ENCODE peak calls at places on chromosomes 3 and 15, in six cellular contexts. G is prostate gland, H is adrenal gland, U is IMR-90, I is body of pancreas, O is stomach. Z is an unnamed sample.

GRCh38 chr3:140216249-140216648 is 281.3 kb downstream of the CLSTN2 start:
- DNase-seq in G (no peak), H (no peak), U (no peak), I (no peak), O (no peak), Z (no peak)

GRCh38 chr15:59931642-59932296 is 72.3 kb upstream of the FOXB1 start:
- DNase-seq in G (no peak), H (no peak), U (no peak), I (no peak), O (no peak), Z (no peak)

GRCh38 chr15:99564221-99565030 is 1.4 kb upstream of the MEF2A start:
- DNase-seq in G (peak; percentile 21), H (peak; percentile 81), U (peak; percentile 13), I (peak; percentile 18), O (no peak), Z (peak; percentile 71)

GRCh38 chr3:53140575-53141467 is 10.6 kb upstream of the RFT1 start:
- DNase-seq in G (no peak), H (no peak), U (peak; percentile 81), I (no peak), O (no peak), Z (no peak)

GRCh38 chr15:90184786-90185704 is 16.1 kb upstream of the SEMA4B start:
- DNase-seq in G (peak; percentile 70), H (peak; percentile 67), U (no peak), I (peak; percentile 79), O (peak; percentile 74), Z (peak; percentile 72)

GRCh38 chr3:21644268-21644667 is 106.7 kb downstream of the ZNF385D start:
- DNase-seq in G (no peak), H (no peak), U (no peak), I (no peak), O (no peak), Z (no peak)

GRCh38 chr3:104564045-104564643 is 802.6 kb upstream of the ALCAM start:
- DNase-seq in G (peak; percentile 47), H (peak; percentile 69), U (peak; percentile 52), I (peak; percentile 29), O (peak; percentile 75), Z (no peak)

GRCh38 chr3:177419904-177420601 is 222.8 kb upstream of the TBL1XR1 start:
- DNase-seq in G (peak; percentile 32), H (no peak), U (no peak), I (no peak), O (no peak), Z (no peak)

GRCh38 chr3:197516517-197516889 is 39.3 kb downstream of the BDH1 start:
- DNase-seq in G (no peak), H (no peak), U (peak; percentile 94), I (no peak), O (peak; percentile 43), Z (no peak)

GRCh38 chr15:32825219-32825618 is 107.4 kb downstream of the GREM1 start:
- DNase-seq in G (no peak), H (no peak), U (no peak), I (no peak), O (no peak), Z (no peak)

GRCh38 chr3:57555316-57555715 is 758 bp upstream of the PDE12 start:
- DNase-seq in G (no peak), H (no peak), U (no peak), I (no peak), O (no peak), Z (no peak)

GRCh38 chr3:57559526-57559925 is 3.5 kb downstream of the PDE12 start:
- DNase-seq in G (no peak), H (no peak), U (peak; percentile 52), I (no peak), O (no peak), Z (no peak)

GRCh38 chr3:57555738-57556458 is at the start of gene PDE12:
- DNase-seq in G (peak; percentile 84), H (peak; percentile 94), U (peak; percentile 91), I (peak; percentile 87), O (peak; percentile 86), Z (peak; percentile 88)

GRCh38 chr3:57557088-57557537 is 1.0 kb downstream of the PDE12 start:
- DNase-seq in G (no peak), H (peak; percentile 48), U (peak; percentile 56), I (peak; percentile 27), O (peak; percentile 34), Z (no peak)

GRCh38 chr3:57556459-57557087 is 499 bp downstream of the PDE12 start:
- DNase-seq in G (no peak), H (peak; percentile 59), U (no peak), I (peak; percentile 34), O (peak; percentile 39), Z (peak; percentile 40)
- TF ChIP-seq POLR2A in G (no peak), H (no peak), U (no peak), I (no peak), O (no peak), Z (no peak)

DNA sequence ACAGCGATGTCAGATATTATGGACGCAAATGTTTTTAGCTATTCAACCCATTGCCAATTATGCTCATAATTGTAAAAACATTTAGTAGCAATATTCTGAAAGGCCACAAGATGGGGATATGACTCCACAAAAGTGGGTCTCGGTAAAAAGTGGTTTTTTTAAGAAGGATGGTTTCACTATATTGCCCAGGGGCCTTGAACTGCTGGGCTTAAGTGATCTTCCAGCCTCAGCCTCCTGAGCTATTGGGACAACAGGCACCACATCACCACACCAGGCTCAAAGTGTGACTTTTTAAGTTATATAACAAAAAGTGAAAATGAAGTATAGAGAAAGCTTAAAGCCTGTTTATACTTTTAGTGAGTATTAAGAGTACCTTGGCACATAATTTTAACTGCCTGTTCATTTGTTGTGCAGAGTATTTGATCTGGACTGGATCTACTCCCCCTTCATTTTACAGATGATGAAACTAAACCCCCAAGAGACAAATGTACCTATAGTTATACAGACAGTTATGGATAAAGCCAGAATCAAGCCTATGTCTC is 9.4 kb downstream of the NAA50 start:
- DNase-seq in G (peak; percentile 4), H (peak; percentile 51), U (peak; percentile 73), I (no peak), O (no peak), Z (no peak)
- H3K4me3 ChIP-seq in G (no peak overlapping the region), H (no peak overlapping the region), U (no peak overlapping the region), I (no peak overlapping the region), O (no peak overlapping the region), Z (no peak overlapping the region)

DNA sequence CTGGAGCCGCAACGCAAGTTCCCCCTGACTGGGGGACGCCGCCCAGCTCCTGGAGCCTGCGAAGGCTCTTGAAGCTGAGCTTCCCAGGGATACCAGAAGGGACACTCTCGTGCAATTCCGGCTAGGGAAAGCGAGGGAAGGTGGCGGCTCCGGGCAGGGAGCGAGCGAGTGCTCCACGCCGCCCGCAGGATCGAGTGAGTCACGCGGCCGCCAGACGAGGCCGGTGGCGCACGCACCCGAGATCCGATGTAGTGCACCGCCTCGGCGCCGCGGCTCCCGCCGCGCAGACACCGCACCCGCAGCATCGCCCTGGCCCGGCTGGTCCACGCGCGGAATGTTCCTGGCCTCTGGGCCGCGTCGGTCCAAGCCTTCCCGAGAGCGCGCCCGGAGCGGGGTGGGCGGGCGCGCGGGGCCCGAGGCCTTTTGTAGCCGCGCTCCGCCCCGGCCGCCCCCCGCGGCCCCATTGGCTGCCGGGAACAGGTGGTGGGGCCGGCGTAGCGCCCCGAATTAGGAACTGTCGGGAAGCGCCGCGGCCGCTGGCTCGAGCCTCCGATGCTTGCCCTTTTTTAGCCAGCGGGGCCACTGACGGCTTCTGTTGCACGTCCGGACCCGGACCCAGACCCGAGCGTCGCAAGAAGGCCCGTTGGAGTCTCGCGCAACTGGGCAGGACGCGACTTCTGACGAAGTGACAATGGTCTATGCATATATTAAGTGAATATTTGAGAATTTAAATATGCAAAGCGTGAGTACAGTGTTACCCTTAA is at the start of gene GATM:
- DNase-seq in G (peak; percentile 58), H (peak; percentile 86), U (peak; percentile 83), I (peak; percentile 80), O (peak; percentile 80), Z (peak; percentile 88)
- TF ChIP-seq POLR2A in G (no peak), H (peak; percentile 44), U (no peak), I (peak; percentile 75), O (no peak), Z (no peak)

GRCh38 chr3:141814375-141814774 is 51.2 kb downstream of the GRK7 start:
- DNase-seq in G (no peak), H (no peak), U (no peak), I (no peak), O (no peak), Z (no peak)
- H3K4me3 ChIP-seq in G (no peak overlapping the region), H (no peak overlapping the region), U (no peak overlapping the region), I (no peak overlapping the region), O (no peak overlapping the region), Z (no peak overlapping the region)

Z was measured in heart left ventricle.